ENCODE peak calls at places on chromosomes 6 and 20, in seven cellular contexts. P, F, O, M, A, C and I are unnamed samples.

GRCh38 chr6:74199146-74199680 is 503.2 kb downstream of the CD109 start:
- DNase-seq in P (no peak), F (no peak), O (no peak), M (no peak), A (no peak), C (no peak), I (no peak)

GRCh38 chr20:7695622-7696021 is 244.6 kb downstream of the HAO1 start:
- DNase-seq in P (no peak), F (no peak), O (no peak), M (no peak), A (no peak), C (peak; percentile 58), I (no peak)

GRCh38 chr20:46715292-46715756 is 5.9 kb downstream of the SLC2A10 start:
- DNase-seq in P (no peak), F (no peak), O (no peak), M (no peak), A (no peak), C (peak; percentile 42), I (no peak)

GRCh38 chr20:45218636-45219035 is 2.5 kb upstream of the SEMG2 start:
- DNase-seq in P (no peak), F (no peak), O (no peak), M (no peak), A (no peak), C (no peak), I (no peak)

GRCh38 chr20:14986026-14986655 is 648.7 kb upstream of the FLRT3 start:
- DNase-seq in P (peak; percentile 86), F (no peak), O (no peak), M (no peak), A (no peak), C (no peak), I (no peak)

GRCh38 chr6:18154507-18155272 is at the start of gene TPMT:
- DNase-seq in P (peak; percentile 47), F (peak; percentile 89), O (peak; percentile 97), M (no peak), A (no peak), C (no peak), I (no peak)

GRCh38 chr6:30926644-30927043 is 5.3 kb downstream of the SFTA2 start:
- DNase-seq in P (peak; percentile 55), F (no peak), O (no peak), M (no peak), A (no peak), C (peak; percentile 61), I (no peak)

GRCh38 chr6:70415247-70415646 is 1.9 kb downstream of the FAM135A start:
- DNase-seq in P (no peak), F (peak; percentile 16), O (no peak), M (no peak), A (no peak), C (no peak), I (no peak)

GRCh38 chr6:27066802-27067201 is 180.7 kb upstream of the PRSS16 start:
- DNase-seq in P (no peak), F (no peak), O (no peak), M (no peak), A (no peak), C (no peak), I (no peak)

GRCh38 chr20:3875378-3875974 is 13.7 kb upstream of the PANK2 start:
- DNase-seq in P (no peak), F (peak; percentile 9), O (no peak), M (no peak), A (no peak), C (no peak), I (no peak)

GRCh38 chr20:48352042-48352441 is 475.8 kb downstream of the PREX1 start:
- DNase-seq in P (no peak), F (no peak), O (no peak), M (no peak), A (no peak), C (no peak), I (no peak)

GRCh38 chr20:43914697-43915208 is at the start of gene TOX2:
- DNase-seq in P (no peak), F (no peak), O (peak; percentile 45), M (no peak), A (no peak), C (peak; percentile 32), I (peak; percentile 44)

GRCh38 chr6:142942805-142943227 is 2.2 kb downstream of the HIVEP2 start:
- DNase-seq in P (no peak), F (peak; percentile 10), O (no peak), M (no peak), A (no peak), C (peak; percentile 75), I (no peak)

GRCh38 chr6:150072201-150072600 is 3.3 kb upstream of the ULBP3 start:
- DNase-seq in P (peak; percentile 74), F (peak; percentile 76), O (no peak), M (no peak), A (no peak), C (peak; percentile 57), I (no peak)

GRCh38 chr6:89351632-89352328 is 742 bp downstream of the UBE2J1 start:
- DNase-seq in P (no peak), F (no peak), O (no peak), M (no peak), A (no peak), C (peak; percentile 20), I (no peak)

GRCh38 chr6:89836637-89837222 is 7.0 kb downstream of the CASP8AP2 start:
- DNase-seq in P (no peak), F (peak; percentile 20), O (no peak), M (no peak), A (no peak), C (no peak), I (no peak)

GRCh38 chr20:41392295-41392694 is 25.7 kb upstream of the EMILIN3 start:
- DNase-seq in P (no peak), F (no peak), O (no peak), M (no peak), A (no peak), C (no peak), I (no peak)

GRCh38 chr6:87590989-87591388 is 1.1 kb downstream of the ORC3 start:
- DNase-seq in P (no peak), F (no peak), O (no peak), M (no peak), A (no peak), C (no peak), I (no peak)

GRCh38 chr20:13683833-13684232 is 45.1 kb upstream of the TASP1 start:
- DNase-seq in P (no peak), F (no peak), O (no peak), M (no peak), A (no peak), C (no peak), I (no peak)

GRCh38 chr20:53081916-53082863 is 110.0 kb downstream of the TSHZ2 start:
- DNase-seq in P (no peak), F (no peak), O (no peak), M (no peak), A (no peak), C (no peak), I (no peak)